ENCODE peak calls at places on chromosomes 5 and 9, in five cellular contexts. One of them, this sample, is unnamed.

GRCh38 chr5:62608529-62609511 is 30.2 kb downstream of the LRRC70 start:
- DNase-seq in HCT116: no peak
- DNase-seq in SK-N-SH: no peak
- DNase-seq in HepG2: no peak
- DNase-seq in K562: no peak
- DNase-seq in this sample: no peak

GRCh38 chr5:72523960-72524582 is 16.9 kb upstream of the ZNF366 start:
- DNase-seq in HCT116: peak
- DNase-seq in SK-N-SH: no peak
- DNase-seq in HepG2: peak
- DNase-seq in K562: peak
- DNase-seq in this sample: peak

GRCh38 chr5:133051117-133051546 is 681 bp upstream of the HSPA4 start:
- DNase-seq in HCT116: no peak
- DNase-seq in SK-N-SH: no peak
- DNase-seq in HepG2: no peak
- DNase-seq in K562: no peak
- DNase-seq in this sample: no peak

GRCh38 chr5:72784129-72784528 is 32.3 kb upstream of the TNPO1 start:
- DNase-seq in HCT116: no peak
- DNase-seq in SK-N-SH: no peak
- DNase-seq in HepG2: no peak
- DNase-seq in K562: no peak
- DNase-seq in this sample: no peak

GRCh38 chr5:75677607-75678006 is 39.6 kb downstream of the POC5 start:
- DNase-seq in HCT116: no peak
- DNase-seq in SK-N-SH: no peak
- DNase-seq in HepG2: no peak
- DNase-seq in K562: no peak
- DNase-seq in this sample: no peak

GRCh38 chr9:132214027-132214622 is 52.3 kb downstream of the NTNG2 start:
- DNase-seq in HCT116: peak
- DNase-seq in SK-N-SH: peak
- DNase-seq in HepG2: no peak
- DNase-seq in K562: no peak
- DNase-seq in this sample: no peak

GRCh38 chr5:174735498-174736350 is 11.3 kb downstream of the MSX2 start:
- DNase-seq in HCT116: peak
- DNase-seq in SK-N-SH: peak
- DNase-seq in HepG2: peak
- DNase-seq in K562: peak
- DNase-seq in this sample: no peak

GRCh38 chr9:129570450-129571297 is 50.2 kb downstream of the C9orf50 start:
- DNase-seq in HCT116: peak
- DNase-seq in SK-N-SH: no peak
- DNase-seq in HepG2: peak
- DNase-seq in K562: peak
- DNase-seq in this sample: no peak

GRCh38 chr9:18056993-18057369 is 417.0 kb upstream of the ADAMTSL1 start:
- DNase-seq in HCT116: no peak
- DNase-seq in SK-N-SH: no peak
- DNase-seq in HepG2: no peak
- DNase-seq in K562: no peak
- DNase-seq in this sample: peak

GRCh38 chr9:12166511-12166910 is 526.7 kb upstream of the TYRP1 start:
- DNase-seq in HCT116: no peak
- DNase-seq in SK-N-SH: no peak
- DNase-seq in HepG2: no peak
- DNase-seq in K562: no peak
- DNase-seq in this sample: no peak

GRCh38 chr5:98907951-98908350 is 20.9 kb downstream of the CHD1 start:
- DNase-seq in HCT116: no peak
- DNase-seq in SK-N-SH: no peak
- DNase-seq in HepG2: no peak
- DNase-seq in K562: no peak
- DNase-seq in this sample: no peak

GRCh38 chr9:7233516-7233915 is 475.7 kb downstream of the KDM4C start:
- DNase-seq in HCT116: no peak
- DNase-seq in SK-N-SH: no peak
- DNase-seq in HepG2: no peak
- DNase-seq in K562: no peak
- DNase-seq in this sample: no peak

GRCh38 chr5:133287500-133287899 is 235.7 kb downstream of the HSPA4 start:
- DNase-seq in HCT116: peak
- DNase-seq in SK-N-SH: peak
- DNase-seq in HepG2: peak
- DNase-seq in K562: peak
- DNase-seq in this sample: no peak

GRCh38 chr5:157460921-157461792 is 1.1 kb downstream of the NIPAL4 start:
- DNase-seq in HCT116: no peak
- DNase-seq in SK-N-SH: no peak
- DNase-seq in HepG2: no peak
- DNase-seq in K562: no peak
- DNase-seq in this sample: no peak

GRCh38 chr9:126298319-126298801 is 28.3 kb upstream of the MVB12B start:
- DNase-seq in HCT116: no peak
- DNase-seq in SK-N-SH: no peak
- DNase-seq in HepG2: no peak
- DNase-seq in K562: no peak
- DNase-seq in this sample: no peak

GRCh38 chr5:160260881-160261815 is 31.8 kb downstream of the FABP6 start:
- DNase-seq in HCT116: no peak
- DNase-seq in SK-N-SH: no peak
- DNase-seq in HepG2: peak
- DNase-seq in K562: peak
- DNase-seq in this sample: no peak

GRCh38 chr5:124527220-124527991 is 219.0 kb downstream of the ZNF608 start:
- DNase-seq in HCT116: no peak
- DNase-seq in SK-N-SH: no peak
- DNase-seq in HepG2: peak
- DNase-seq in K562: no peak
- DNase-seq in this sample: no peak

GRCh38 chr5:172562443-172562842 is 78.6 kb upstream of the NEURL1B start:
- DNase-seq in HCT116: no peak
- DNase-seq in SK-N-SH: no peak
- DNase-seq in HepG2: no peak
- DNase-seq in K562: no peak
- DNase-seq in this sample: no peak

GRCh38 chr5:14807471-14807870 is 64.1 kb downstream of the ANKH start:
- DNase-seq in HCT116: no peak
- DNase-seq in SK-N-SH: no peak
- DNase-seq in HepG2: no peak
- DNase-seq in K562: no peak
- DNase-seq in this sample: no peak

GRCh38 chr5:80210014-80210413 is 45.8 kb downstream of the SERINC5 start:
- DNase-seq in HCT116: no peak
- DNase-seq in SK-N-SH: no peak
- DNase-seq in HepG2: no peak
- DNase-seq in K562: no peak
- DNase-seq in this sample: no peak

GRCh38 chr5:170631471-170632195 is 127.8 kb downstream of the KCNIP1 start:
- DNase-seq in HCT116: peak
- DNase-seq in SK-N-SH: peak
- DNase-seq in HepG2: peak
- DNase-seq in K562: peak
- DNase-seq in this sample: no peak

GRCh38 chr9:18327106-18327505 is 146.8 kb upstream of the ADAMTSL1 start:
- DNase-seq in HCT116: no peak
- DNase-seq in SK-N-SH: no peak
- DNase-seq in HepG2: no peak
- DNase-seq in K562: no peak
- DNase-seq in this sample: no peak

GRCh38 chr5:158320178-158320674 is 461.3 kb upstream of the CLINT1 start:
- DNase-seq in HCT116: no peak
- DNase-seq in SK-N-SH: peak
- DNase-seq in HepG2: no peak
- DNase-seq in K562: no peak
- DNase-seq in this sample: no peak

GRCh38 chr9:136099547-136099946 is 4.5 kb upstream of the NACC2 start:
- DNase-seq in HCT116: no peak
- DNase-seq in SK-N-SH: no peak
- DNase-seq in HepG2: no peak
- DNase-seq in K562: no peak
- DNase-seq in this sample: no peak

GRCh38 chr9:136098844-136099243 is 3.8 kb upstream of the NACC2 start:
- DNase-seq in HCT116: no peak
- DNase-seq in SK-N-SH: no peak
- DNase-seq in HepG2: no peak
- DNase-seq in K562: no peak
- DNase-seq in this sample: no peak

GRCh38 chr9:136098210-136098609 is 3.1 kb upstream of the NACC2 start:
- DNase-seq in HCT116: no peak
- DNase-seq in SK-N-SH: no peak
- DNase-seq in HepG2: no peak
- DNase-seq in K562: no peak
- DNase-seq in this sample: no peak

GRCh38 chr9:136103651-136104487 is 8.8 kb upstream of the NACC2 start:
- DNase-seq in HCT116: no peak
- DNase-seq in SK-N-SH: no peak
- DNase-seq in HepG2: no peak
- DNase-seq in K562: no peak
- DNase-seq in this sample: no peak

GRCh38 chr9:136100700-136101614 is 5.9 kb upstream of the NACC2 start:
- DNase-seq in HCT116: no peak
- DNase-seq in SK-N-SH: no peak
- DNase-seq in HepG2: no peak
- DNase-seq in K562: peak
- DNase-seq in this sample: no peak
- TF ChIP-seq ZBTB33 in HCT116: no peak
- TF ChIP-seq ZBTB33 in SK-N-SH: no peak
- TF ChIP-seq ZBTB33 in HepG2: no peak
- TF ChIP-seq ZBTB33 in K562: no peak
- TF ChIP-seq ZBTB33 in this sample: no peak

DNA sequence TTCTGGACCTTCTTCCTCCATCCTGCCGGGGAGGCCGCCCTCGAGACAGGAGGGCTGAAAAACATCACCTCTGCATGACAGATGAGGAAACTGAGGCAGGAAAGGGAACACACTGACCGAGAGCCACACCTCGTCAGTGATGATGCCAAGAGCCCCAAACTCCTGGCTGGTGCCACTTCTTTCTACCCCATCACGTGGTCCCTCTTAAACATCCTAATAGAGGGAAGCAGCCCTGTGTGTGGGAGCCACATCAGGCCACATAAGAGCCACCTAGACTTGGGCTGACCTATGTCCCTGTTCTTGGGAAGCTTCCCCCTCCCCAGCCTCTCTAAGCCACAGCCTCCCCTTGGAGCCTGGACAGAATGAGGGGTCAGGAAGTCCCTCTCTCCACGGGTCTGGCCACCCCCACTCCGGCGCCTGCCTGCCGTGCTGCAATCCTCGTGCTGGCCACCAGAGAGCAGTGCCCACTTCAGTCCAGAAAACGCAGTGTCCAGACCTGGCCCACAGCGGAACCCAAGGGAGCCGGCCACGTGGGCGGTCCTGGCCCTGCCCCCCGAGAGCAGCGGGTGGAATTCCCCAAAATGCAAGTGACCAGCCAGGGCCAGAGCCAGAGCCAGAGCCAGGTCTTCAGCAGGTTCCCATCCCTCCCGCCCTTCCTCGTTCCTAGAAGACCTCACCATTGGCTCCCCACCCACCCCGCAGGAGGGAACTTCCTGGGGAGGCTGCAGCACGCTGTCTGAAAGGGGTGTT is 54.7 kb upstream of the SARDH start:
- DNase-seq in HCT116: peak
- DNase-seq in SK-N-SH: peak
- DNase-seq in HepG2: peak
- DNase-seq in K562: peak
- DNase-seq in this sample: no peak
- TF ChIP-seq ZBTB33 in HCT116: no peak
- TF ChIP-seq ZBTB33 in SK-N-SH: no peak
- TF ChIP-seq ZBTB33 in HepG2: peak
- TF ChIP-seq ZBTB33 in K562: no peak
- TF ChIP-seq ZBTB33 in this sample: no peak

GRCh38 chr9:123725389-123725788 is 204.5 kb downstream of the DENND1A start:
- DNase-seq in HCT116: no peak
- DNase-seq in SK-N-SH: peak
- DNase-seq in HepG2: no peak
- DNase-seq in K562: no peak
- DNase-seq in this sample: no peak
- TF ChIP-seq ZBTB33 in HCT116: no peak
- TF ChIP-seq ZBTB33 in SK-N-SH: no peak
- TF ChIP-seq ZBTB33 in HepG2: no peak
- TF ChIP-seq ZBTB33 in K562: no peak
- TF ChIP-seq ZBTB33 in this sample: no peak

DNA sequence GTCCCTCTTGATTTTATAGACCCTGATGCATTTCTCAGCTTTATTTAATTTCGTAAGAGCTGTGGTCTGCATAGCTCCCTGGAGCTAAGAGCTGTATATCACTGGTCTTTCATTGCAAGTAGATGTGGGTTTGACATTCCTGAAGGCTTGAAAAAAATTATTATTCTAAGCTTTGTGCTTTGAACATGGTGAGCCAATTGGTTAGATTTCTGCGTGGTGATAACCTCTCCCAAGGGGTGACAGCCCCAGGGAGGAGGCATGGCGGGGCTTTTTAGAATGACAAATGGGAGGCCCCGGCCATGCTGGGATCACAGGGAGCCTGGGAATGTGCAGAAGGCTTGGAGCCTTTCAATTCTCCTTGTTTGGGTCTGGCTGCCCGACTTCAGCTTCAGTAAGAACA is 193.6 kb downstream of the SLIT3 start:
- DNase-seq in HCT116: no peak
- DNase-seq in SK-N-SH: no peak
- DNase-seq in HepG2: no peak
- DNase-seq in K562: no peak
- DNase-seq in this sample: no peak
- TF ChIP-seq ZBTB33 in HCT116: no peak
- TF ChIP-seq ZBTB33 in SK-N-SH: no peak
- TF ChIP-seq ZBTB33 in HepG2: no peak
- TF ChIP-seq ZBTB33 in K562: no peak
- TF ChIP-seq ZBTB33 in this sample: no peak

DNA sequence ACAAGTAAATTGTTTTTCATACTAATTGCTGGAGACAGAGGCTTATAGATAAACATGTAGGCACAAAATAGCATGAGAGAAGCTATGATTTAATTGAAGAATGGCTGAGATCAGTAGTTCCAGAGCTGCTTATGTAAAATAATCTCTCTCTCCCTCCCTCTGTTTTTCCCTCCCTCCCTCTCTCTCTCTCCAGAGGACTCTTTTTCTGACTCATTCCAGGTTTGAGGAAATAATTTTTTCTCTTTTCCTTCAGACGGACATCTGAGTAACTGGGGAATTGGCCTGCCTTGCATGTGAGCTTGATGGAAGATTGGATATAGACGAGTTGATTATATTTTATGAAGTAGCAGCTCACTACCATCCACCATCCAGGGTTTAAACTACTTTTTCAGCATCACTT is 35.5 kb downstream of the KCTD16 start:
- DNase-seq in HCT116: no peak
- DNase-seq in SK-N-SH: no peak
- DNase-seq in HepG2: no peak
- DNase-seq in K562: no peak
- DNase-seq in this sample: no peak
- TF ChIP-seq ZBTB33 in HCT116: no peak
- TF ChIP-seq ZBTB33 in SK-N-SH: no peak
- TF ChIP-seq ZBTB33 in HepG2: no peak
- TF ChIP-seq ZBTB33 in K562: no peak
- TF ChIP-seq ZBTB33 in this sample: no peak

This sample was measured in GM12878.